ENCODE peak calls at places on chromosomes 12 and 14, in eight cellular contexts. One of them, this sample, is unnamed.

GRCh38 chr12:71186571-71187288 is 28.9 kb upstream of the TSPAN8 start:
- DNase-seq in spleen: no peak
- DNase-seq in esophagus squamous epithelium: no peak
- DNase-seq in Peyer's patch: no peak
- DNase-seq in sigmoid colon: no peak
- DNase-seq in uterus: no peak
- DNase-seq in HCT116: no peak
- DNase-seq in body of pancreas: no peak
- DNase-seq in this sample: no peak

GRCh38 chr12:50157259-50157658 is 9.9 kb downstream of the CERS5 start:
- DNase-seq in spleen: no peak
- DNase-seq in esophagus squamous epithelium: no peak
- DNase-seq in Peyer's patch: no peak
- DNase-seq in sigmoid colon: no peak
- DNase-seq in uterus: no peak
- DNase-seq in HCT116: no peak
- DNase-seq in body of pancreas: no peak
- DNase-seq in this sample: no peak

GRCh38 chr12:5012337-5012736 is 31.3 kb upstream of the KCNA5 start:
- DNase-seq in spleen: no peak
- DNase-seq in esophagus squamous epithelium: no peak
- DNase-seq in Peyer's patch: no peak
- DNase-seq in sigmoid colon: no peak
- DNase-seq in uterus: no peak
- DNase-seq in HCT116: no peak
- DNase-seq in body of pancreas: no peak
- DNase-seq in this sample: no peak

GRCh38 chr12:106362971-106363370 is 5.4 kb downstream of the POLR3B start:
- DNase-seq in spleen: no peak
- DNase-seq in esophagus squamous epithelium: no peak
- DNase-seq in Peyer's patch: no peak
- DNase-seq in sigmoid colon: no peak
- DNase-seq in uterus: no peak
- DNase-seq in HCT116: no peak
- DNase-seq in body of pancreas: no peak
- DNase-seq in this sample: no peak

GRCh38 chr12:99111600-99111999 is 466.5 kb downstream of the APAF1 start:
- DNase-seq in spleen: no peak
- DNase-seq in esophagus squamous epithelium: no peak
- DNase-seq in Peyer's patch: no peak
- DNase-seq in sigmoid colon: no peak
- DNase-seq in uterus: no peak
- DNase-seq in HCT116: no peak
- DNase-seq in body of pancreas: no peak
- DNase-seq in this sample: no peak

GRCh38 chr12:120628919-120629318 is 11.5 kb upstream of the CABP1 start:
- DNase-seq in spleen: no peak
- DNase-seq in esophagus squamous epithelium: no peak
- DNase-seq in Peyer's patch: no peak
- DNase-seq in sigmoid colon: no peak
- DNase-seq in uterus: no peak
- DNase-seq in HCT116: no peak
- DNase-seq in body of pancreas: peak
- DNase-seq in this sample: peak

GRCh38 chr12:29516431-29516875 is 19.0 kb upstream of the OVCH1 start:
- DNase-seq in spleen: no peak
- DNase-seq in esophagus squamous epithelium: no peak
- DNase-seq in Peyer's patch: no peak
- DNase-seq in sigmoid colon: no peak
- DNase-seq in uterus: no peak
- DNase-seq in HCT116: no peak
- DNase-seq in body of pancreas: no peak
- DNase-seq in this sample: no peak

GRCh38 chr12:122081697-122082221 is 3.2 kb downstream of the MLXIP start:
- DNase-seq in spleen: peak
- DNase-seq in esophagus squamous epithelium: no peak
- DNase-seq in Peyer's patch: peak
- DNase-seq in sigmoid colon: peak
- DNase-seq in uterus: peak
- DNase-seq in HCT116: no peak
- DNase-seq in body of pancreas: peak
- DNase-seq in this sample: peak

GRCh38 chr12:68624933-68625332 is 14.2 kb downstream of the RAP1B start:
- DNase-seq in spleen: no peak
- DNase-seq in esophagus squamous epithelium: no peak
- DNase-seq in Peyer's patch: no peak
- DNase-seq in sigmoid colon: no peak
- DNase-seq in uterus: no peak
- DNase-seq in HCT116: no peak
- DNase-seq in body of pancreas: no peak
- DNase-seq in this sample: no peak

GRCh38 chr14:20934148-20934762 is 21.0 kb upstream of the RNASE2 start:
- DNase-seq in spleen: peak
- DNase-seq in esophagus squamous epithelium: no peak
- DNase-seq in Peyer's patch: no peak
- DNase-seq in sigmoid colon: no peak
- DNase-seq in uterus: no peak
- DNase-seq in HCT116: peak
- DNase-seq in body of pancreas: no peak
- DNase-seq in this sample: peak

GRCh38 chr12:5944688-5945070 is 380 bp downstream of the ANO2 start:
- DNase-seq in spleen: no peak
- DNase-seq in esophagus squamous epithelium: no peak
- DNase-seq in Peyer's patch: no peak
- DNase-seq in sigmoid colon: no peak
- DNase-seq in uterus: no peak
- DNase-seq in HCT116: no peak
- DNase-seq in body of pancreas: no peak
- DNase-seq in this sample: no peak

GRCh38 chr12:82176761-82177490 is 181.3 kb downstream of the CCDC59 start:
- DNase-seq in spleen: no peak
- DNase-seq in esophagus squamous epithelium: no peak
- DNase-seq in Peyer's patch: no peak
- DNase-seq in sigmoid colon: no peak
- DNase-seq in uterus: no peak
- DNase-seq in HCT116: no peak
- DNase-seq in body of pancreas: no peak
- DNase-seq in this sample: no peak

GRCh38 chr14:24236689-24237462 is 4.1 kb downstream of the GMPR2 start:
- DNase-seq in spleen: no peak
- DNase-seq in esophagus squamous epithelium: no peak
- DNase-seq in Peyer's patch: no peak
- DNase-seq in sigmoid colon: no peak
- DNase-seq in uterus: no peak
- DNase-seq in HCT116: no peak
- DNase-seq in body of pancreas: no peak
- DNase-seq in this sample: no peak
- TF ChIP-seq POLR2A in spleen: no peak
- TF ChIP-seq POLR2A in esophagus squamous epithelium: no peak
- TF ChIP-seq POLR2A in Peyer's patch: no peak
- TF ChIP-seq POLR2A in sigmoid colon: no peak
- TF ChIP-seq POLR2A in uterus: no peak
- TF ChIP-seq POLR2A in HCT116: no peak
- TF ChIP-seq POLR2A in body of pancreas: no peak
- TF ChIP-seq POLR2A in this sample: no peak

GRCh38 chr14:50791201-50791600 is 39.8 kb downstream of the NIN start:
- DNase-seq in spleen: no peak
- DNase-seq in esophagus squamous epithelium: no peak
- DNase-seq in Peyer's patch: no peak
- DNase-seq in sigmoid colon: no peak
- DNase-seq in uterus: no peak
- DNase-seq in HCT116: no peak
- DNase-seq in body of pancreas: no peak
- DNase-seq in this sample: no peak

GRCh38 chr14:50794063-50794645 is 36.8 kb downstream of the NIN start:
- DNase-seq in spleen: no peak
- DNase-seq in esophagus squamous epithelium: no peak
- DNase-seq in Peyer's patch: no peak
- DNase-seq in sigmoid colon: no peak
- DNase-seq in uterus: no peak
- DNase-seq in HCT116: no peak
- DNase-seq in body of pancreas: no peak
- DNase-seq in this sample: peak

GRCh38 chr14:50792058-50792477 is 38.9 kb downstream of the NIN start:
- DNase-seq in spleen: no peak
- DNase-seq in esophagus squamous epithelium: no peak
- DNase-seq in Peyer's patch: peak
- DNase-seq in sigmoid colon: no peak
- DNase-seq in uterus: no peak
- DNase-seq in HCT116: no peak
- DNase-seq in body of pancreas: no peak
- DNase-seq in this sample: no peak

GRCh38 chr14:50790568-50790967 is 40.4 kb downstream of the NIN start:
- DNase-seq in spleen: no peak
- DNase-seq in esophagus squamous epithelium: no peak
- DNase-seq in Peyer's patch: no peak
- DNase-seq in sigmoid colon: no peak
- DNase-seq in uterus: no peak
- DNase-seq in HCT116: no peak
- DNase-seq in body of pancreas: no peak
- DNase-seq in this sample: no peak

GRCh38 chr14:50792634-50793068 is 38.3 kb downstream of the NIN start:
- DNase-seq in spleen: no peak
- DNase-seq in esophagus squamous epithelium: no peak
- DNase-seq in Peyer's patch: no peak
- DNase-seq in sigmoid colon: no peak
- DNase-seq in uterus: no peak
- DNase-seq in HCT116: no peak
- DNase-seq in body of pancreas: no peak
- DNase-seq in this sample: no peak
- TF ChIP-seq POLR2A in spleen: no peak
- TF ChIP-seq POLR2A in esophagus squamous epithelium: no peak
- TF ChIP-seq POLR2A in Peyer's patch: no peak
- TF ChIP-seq POLR2A in sigmoid colon: no peak
- TF ChIP-seq POLR2A in uterus: no peak
- TF ChIP-seq POLR2A in HCT116: no peak
- TF ChIP-seq POLR2A in body of pancreas: no peak
- TF ChIP-seq POLR2A in this sample: no peak

DNA sequence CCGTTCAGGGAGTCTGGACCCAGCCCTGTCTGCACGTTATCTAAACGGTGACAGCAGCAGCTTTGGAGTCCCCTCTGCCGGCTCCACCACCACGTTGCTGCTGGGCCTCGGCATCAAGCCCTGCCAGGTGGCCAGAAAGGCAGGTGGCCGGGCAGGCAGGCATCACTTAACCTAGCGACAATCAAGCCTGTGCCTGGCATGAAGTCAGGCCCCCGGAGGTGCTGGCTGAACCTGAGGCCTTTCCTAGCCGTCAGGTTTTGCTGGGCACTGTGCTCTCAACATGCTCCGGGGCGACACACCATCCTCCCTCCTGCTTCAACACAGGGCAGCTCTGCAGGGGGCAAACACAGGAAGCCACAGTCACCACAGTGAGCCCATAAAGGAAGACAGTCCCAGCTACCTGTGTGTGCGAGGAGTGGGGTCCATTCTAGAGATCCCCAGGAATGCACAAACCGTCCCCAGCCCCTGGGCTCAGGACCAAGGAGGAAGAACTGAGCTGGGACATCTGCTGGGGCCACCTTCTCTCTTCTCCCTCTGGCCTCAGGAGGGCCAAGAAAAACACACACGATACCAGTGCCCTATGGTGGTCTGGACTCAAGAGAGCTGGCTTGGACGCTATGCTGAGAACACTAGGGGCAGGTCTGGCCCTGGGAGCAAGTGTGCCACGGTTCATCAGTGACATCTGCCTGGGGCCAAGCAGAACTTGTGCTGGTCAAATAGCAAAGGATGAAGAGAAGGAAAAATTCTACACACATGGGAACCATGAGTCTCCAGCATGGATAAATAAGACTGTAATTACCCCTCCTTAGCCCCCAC is 44.7 kb downstream of the CCDC88C start:
- DNase-seq in spleen: peak
- DNase-seq in esophagus squamous epithelium: no peak
- DNase-seq in Peyer's patch: peak
- DNase-seq in sigmoid colon: no peak
- DNase-seq in uterus: no peak
- DNase-seq in HCT116: no peak
- DNase-seq in body of pancreas: peak
- DNase-seq in this sample: peak
- TF ChIP-seq POLR2A in spleen: no peak
- TF ChIP-seq POLR2A in esophagus squamous epithelium: no peak
- TF ChIP-seq POLR2A in Peyer's patch: no peak
- TF ChIP-seq POLR2A in sigmoid colon: no peak
- TF ChIP-seq POLR2A in uterus: no peak
- TF ChIP-seq POLR2A in HCT116: no peak
- TF ChIP-seq POLR2A in body of pancreas: no peak
- TF ChIP-seq POLR2A in this sample: no peak

GRCh38 chr12:132105467-132105866 is 38.7 kb downstream of the DDX51 start:
- DNase-seq in spleen: no peak
- DNase-seq in esophagus squamous epithelium: no peak
- DNase-seq in Peyer's patch: no peak
- DNase-seq in sigmoid colon: peak
- DNase-seq in uterus: no peak
- DNase-seq in HCT116: no peak
- DNase-seq in body of pancreas: no peak
- DNase-seq in this sample: no peak
- TF ChIP-seq POLR2A in spleen: no peak
- TF ChIP-seq POLR2A in esophagus squamous epithelium: no peak
- TF ChIP-seq POLR2A in Peyer's patch: no peak
- TF ChIP-seq POLR2A in sigmoid colon: no peak
- TF ChIP-seq POLR2A in uterus: no peak
- TF ChIP-seq POLR2A in HCT116: no peak
- TF ChIP-seq POLR2A in body of pancreas: no peak
- TF ChIP-seq POLR2A in this sample: no peak

DNA sequence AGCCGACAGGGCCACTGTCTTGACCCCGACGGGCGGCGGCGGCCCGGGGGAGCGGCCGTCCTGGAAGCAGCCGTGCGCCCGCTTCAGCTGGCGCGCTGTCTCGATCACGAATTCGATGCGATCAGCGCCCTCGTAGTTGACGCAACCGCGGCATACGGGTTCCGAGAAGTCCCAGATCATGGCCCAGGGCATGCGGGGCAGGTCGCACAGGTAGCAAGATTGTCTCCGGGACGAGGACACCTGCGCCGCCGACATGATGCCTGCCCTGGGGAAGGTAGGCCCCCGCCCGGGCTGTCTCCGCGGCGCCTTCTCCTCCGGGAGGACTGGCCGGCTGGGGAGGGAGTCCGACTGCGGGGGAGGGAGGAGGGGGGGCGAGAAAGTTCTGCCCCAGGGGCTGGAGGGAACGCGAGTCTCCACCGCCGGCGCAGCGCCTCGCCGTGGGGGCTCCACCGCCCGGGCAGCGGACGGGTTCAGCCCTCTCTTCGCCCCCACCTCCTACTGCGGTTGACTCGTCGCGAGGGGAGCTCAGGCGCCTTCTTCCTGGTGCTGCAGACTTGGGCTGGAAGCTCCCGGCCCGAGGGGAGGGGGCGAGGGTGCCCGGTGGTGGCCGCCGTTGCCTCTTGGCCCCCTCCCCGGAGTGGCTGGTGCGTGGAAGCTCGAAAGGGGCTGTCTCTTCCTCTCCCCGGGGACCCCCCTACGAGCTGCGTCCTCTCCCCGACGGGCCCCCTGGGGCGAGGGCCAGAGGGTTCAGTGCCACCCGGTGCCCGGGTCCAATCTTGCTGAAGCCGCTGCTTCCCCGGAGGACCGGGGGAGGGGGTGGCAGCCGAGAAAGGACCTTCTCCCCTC is 747 bp downstream of the IRF2BPL start:
- DNase-seq in spleen: peak
- DNase-seq in esophagus squamous epithelium: no peak
- DNase-seq in Peyer's patch: peak
- DNase-seq in sigmoid colon: peak
- DNase-seq in uterus: peak
- DNase-seq in HCT116: no peak
- DNase-seq in body of pancreas: peak
- DNase-seq in this sample: peak
- TF ChIP-seq POLR2A in spleen: no peak
- TF ChIP-seq POLR2A in esophagus squamous epithelium: peak
- TF ChIP-seq POLR2A in Peyer's patch: no peak
- TF ChIP-seq POLR2A in sigmoid colon: peak
- TF ChIP-seq POLR2A in uterus: peak
- TF ChIP-seq POLR2A in HCT116: no peak
- TF ChIP-seq POLR2A in body of pancreas: no peak
- TF ChIP-seq POLR2A in this sample: no peak